ENCODE peak calls at places on chromosomes 5 and 9, in seven cellular contexts. I is fibroblast of lung; S is activated effector memory CD4-positive, alpha-beta T cell treated with anti-CD3 and anti-CD28 coated beads, Interleukin-2, amount 50 U/mL, for 16 hours; J is LHCN-M2; T is stimulated activated CD8-positive, alpha-beta memory T cell treated with anti-CD3 and anti-CD28 coated beads, Interleukin-7, amount 100 ng/mL, for 1 hour; Z is hepatocyte; K is GM04503. M is an unnamed sample.

GRCh38 chr9:112750767-112751058 is 153 bp downstream of the SNX30 start:
- DNase-seq in I (no peak), J (no peak), K (no peak), T (no peak), S (no peak), Z (no peak), M (no peak)

GRCh38 chr9:16501098-16501663 is 369.3 kb downstream of the BNC2 start:
- DNase-seq in I (peak), Z (no peak), J (peak), T (no peak), K (no peak), S (no peak), M (no peak)

GRCh38 chr9:13665418-13666066 is 386.1 kb upstream of the MPDZ start:
- DNase-seq in T (no peak), K (no peak), S (no peak), J (peak), I (peak), Z (no peak), M (no peak)

GRCh38 chr5:174187481-174187880 is 142.0 kb downstream of the NSG2 start:
- DNase-seq in K (no peak), S (no peak), T (no peak), J (no peak), I (no peak), Z (no peak), M (no peak)

GRCh38 chr5:55159763-55160492 is at the start of gene GPX8:
- DNase-seq in S (no peak), T (no peak), I (peak), K (no peak), Z (peak), J (peak), M (no peak)

GRCh38 chr9:85740821-85741111 is 988 bp downstream of the AGTPBP1 start:
- DNase-seq in I (no peak), S (no peak), Z (no peak), J (no peak), T (no peak), K (no peak), M (no peak)

GRCh38 chr9:126471084-126471611 is 142.6 kb upstream of the LMX1B start:
- DNase-seq in I (peak), K (peak), Z (no peak), J (peak), S (peak), T (peak), M (peak)

GRCh38 chr9:77883846-77884771 is 147.5 kb downstream of the GNAQ start:
- DNase-seq in I (peak), T (no peak), S (no peak), K (peak), Z (no peak), J (peak), M (no peak)

GRCh38 chr5:169584998-169585451 is 1.5 kb downstream of the SPDL1 start:
- DNase-seq in S (no peak), K (no peak), J (peak), Z (no peak), I (peak), T (no peak), M (no peak)

M was measured in stimulated activated CD4-positive, alpha-beta T cell treated with anti-CD3 and anti-CD28 coated beads, Interleukin-12 subunit alpha, Interleukin-12 subunit beta, amount 100 ng/mL, for 4 hours.